ENCODE peak calls at places on chromosomes 12 and 14, in four cellular contexts. P is GM12878, M is K562, Y is GM12891. I is an unnamed sample.
A peak's percentile ranks its signal among the peaks of the same experiment; 100 is the strongest.

GRCh38 chr12:105892362-105892910 is 246.3 kb downstream of the NUAK1 start:
- DNase-seq in P (no peak), M (no peak), Y (no peak), I (no peak)

GRCh38 chr12:78483767-78484315 is 380.7 kb upstream of the SYT1 start:
- DNase-seq in P (no peak), M (no peak), Y (no peak), I (no peak)

GRCh38 chr12:50127546-50127945 is 15.5 kb downstream of the COX14 start:
- DNase-seq in P (no peak), M (no peak), Y (no peak), I (no peak)

GRCh38 chr14:70448633-70449032 is 3.3 kb upstream of the ADAM21 start:
- DNase-seq in P (no peak), M (no peak), Y (no peak), I (no peak)

GRCh38 chr14:38208825-38209562 is 1.3 kb downstream of the SSTR1 start:
- DNase-seq in P (no peak), M (no peak), Y (no peak), I (no peak)

GRCh38 chr12:125159687-125160086 is 94.5 kb downstream of the AACS start:
- DNase-seq in P (no peak), M (peak; percentile 77), Y (no peak), I (no peak)

GRCh38 chr12:130677957-130678558 is 38.0 kb downstream of the RIMBP2 start:
- DNase-seq in P (no peak), M (no peak), Y (no peak), I (no peak)

GRCh38 chr12:124904306-124905098 is 9.9 kb downstream of the UBC start:
- DNase-seq in P (no peak), M (peak; percentile 79), Y (no peak), I (peak; percentile 28)

GRCh38 chr12:26116829-26117228 is 8.0 kb downstream of the BHLHE41 start:
- DNase-seq in P (no peak), M (peak; percentile 24), Y (no peak), I (no peak)

GRCh38 chr12:10497602-10498001 is 8.1 kb upstream of the EIF2S3B start:
- DNase-seq in P (no peak), M (no peak), Y (no peak), I (no peak)

GRCh38 chr14:78448483-78449094 is 278.4 kb downstream of the NRXN3 start:
- DNase-seq in P (peak; percentile 45), M (peak; percentile 69), Y (peak; percentile 10), I (peak; percentile 9)

GRCh38 chr12:42633594-42633993 is 44.0 kb upstream of the PRICKLE1 start:
- DNase-seq in P (no peak), M (no peak), Y (no peak), I (no peak)

GRCh38 chr14:102185360-102185759 is 45.7 kb downstream of the WDR20 start:
- DNase-seq in P (no peak), M (no peak), Y (no peak), I (no peak)

GRCh38 chr14:104123879-104124278 is 14.5 kb upstream of the KIF26A start:
- DNase-seq in P (no peak), M (no peak), Y (no peak), I (no peak)

GRCh38 chr12:53048033-53048779 is 1.7 kb upstream of the TNS2 start:
- DNase-seq in P (no peak), M (no peak), Y (no peak), I (no peak)

GRCh38 chr14:101956179-101956885 is 8.0 kb upstream of the DYNC1H1 start:
- DNase-seq in P (no peak), M (no peak), Y (no peak), I (no peak)

GRCh38 chr12:132640936-132641335 is 22.4 kb downstream of the P2RX2 start:
- DNase-seq in P (no peak), M (no peak), Y (no peak), I (no peak)

GRCh38 chr12:76688627-76689026 is 75.3 kb upstream of the ZDHHC17 start:
- DNase-seq in P (no peak), M (no peak), Y (no peak), I (no peak)

GRCh38 chr12:53938276-53939140 is at the start of gene HOXC13:
- DNase-seq in P (no peak), M (peak; percentile 98), Y (no peak), I (no peak)

GRCh38 chr12:89980236-89980635 is 271.6 kb upstream of the ATP2B1 start:
- DNase-seq in P (no peak), M (no peak), Y (no peak), I (peak; percentile 18)

GRCh38 chr14:81301371-81301770 is 80.6 kb upstream of the GTF2A1 start:
- DNase-seq in P (no peak), M (no peak), Y (no peak), I (no peak)

GRCh38 chr12:13173537-13173936 is 23.0 kb upstream of the EMP1 start:
- DNase-seq in P (peak; percentile 80), M (no peak), Y (peak; percentile 27), I (no peak)

GRCh38 chr14:104656014-104656714 is 33.3 kb upstream of the INF2 start:
- DNase-seq in P (no peak), M (no peak), Y (no peak), I (no peak)

GRCh38 chr12:70393787-70394519 is 27.9 kb downstream of the KCNMB4 start:
- DNase-seq in P (no peak), M (no peak), Y (no peak), I (no peak)

GRCh38 chr12:47778842-47779241 is 5.8 kb downstream of the SLC48A1 start:
- DNase-seq in P (no peak), M (no peak), Y (no peak), I (no peak)

GRCh38 chr14:22689186-22689585 is 45.0 kb upstream of the OR6J1 start:
- DNase-seq in P (no peak), M (no peak), Y (no peak), I (no peak)

GRCh38 chr12:109868182-109869051 is 11.9 kb downstream of the GLTP start:
- DNase-seq in P (no peak), M (no peak), Y (no peak), I (no peak)

GRCh38 chr12:4196805-4197420 is 76.6 kb upstream of the CCND2 start:
- DNase-seq in P (no peak), M (no peak), Y (no peak), I (no peak)

GRCh38 chr12:642633-643477 is 20.4 kb downstream of the NINJ2 start:
- DNase-seq in P (no peak), M (peak; percentile 92), Y (peak; percentile 80), I (peak; percentile 92)

GRCh38 chr14:69612014-69612758 is 790 bp downstream of the SUSD6 start:
- DNase-seq in P (no peak), M (no peak), Y (no peak), I (no peak)

GRCh38 chr12:49026678-49027480 is 8.3 kb upstream of the PRKAG1 start:
- DNase-seq in P (no peak), M (no peak), Y (no peak), I (no peak)

GRCh38 chr12:579450-580110 is 83.7 kb downstream of the NINJ2 start:
- DNase-seq in P (no peak), M (no peak), Y (no peak), I (no peak)

GRCh38 chr12:91974541-91974940 is 171.1 kb downstream of the BTG1 start:
- DNase-seq in P (no peak), M (no peak), Y (no peak), I (no peak)

GRCh38 chr12:6306599-6307220 is 3.8 kb upstream of the PLEKHG6 start:
- DNase-seq in P (no peak), M (no peak), Y (no peak), I (no peak)

GRCh38 chr12:6306151-6306550 is 4.3 kb upstream of the PLEKHG6 start:
- DNase-seq in P (no peak), M (no peak), Y (no peak), I (no peak)

GRCh38 chr12:6301721-6302120 is 8.8 kb upstream of the PLEKHG6 start:
- DNase-seq in P (no peak), M (no peak), Y (no peak), I (no peak)

GRCh38 chr12:6302621-6303020 is 7.9 kb upstream of the PLEKHG6 start:
- DNase-seq in P (no peak), M (no peak), Y (no peak), I (no peak)

DNA sequence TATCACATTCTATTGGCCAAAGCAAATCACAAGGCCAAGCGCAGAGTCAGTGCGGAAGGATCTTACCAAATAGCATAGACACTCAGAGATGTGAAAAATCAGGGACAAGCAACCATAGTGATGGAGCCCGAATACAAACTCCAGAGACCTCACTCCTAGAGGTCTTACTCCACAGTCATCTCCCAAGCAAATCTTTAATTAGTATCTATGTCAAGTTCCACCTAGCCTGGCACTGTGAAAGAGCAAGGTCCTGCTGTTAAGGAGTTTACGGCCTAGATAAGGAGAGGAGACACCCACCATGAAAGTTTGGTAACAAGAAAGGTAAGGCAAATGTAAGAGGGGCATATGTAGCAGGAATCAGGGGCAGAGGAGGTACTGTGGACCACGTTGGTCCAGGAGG is 7.4 kb upstream of the PLEKHG6 start:
- DNase-seq in P (no peak), M (no peak), Y (no peak), I (no peak)
- TF ChIP-seq SPI1 in P (no peak), M (no peak), Y (no peak), I (no peak)

DNA sequence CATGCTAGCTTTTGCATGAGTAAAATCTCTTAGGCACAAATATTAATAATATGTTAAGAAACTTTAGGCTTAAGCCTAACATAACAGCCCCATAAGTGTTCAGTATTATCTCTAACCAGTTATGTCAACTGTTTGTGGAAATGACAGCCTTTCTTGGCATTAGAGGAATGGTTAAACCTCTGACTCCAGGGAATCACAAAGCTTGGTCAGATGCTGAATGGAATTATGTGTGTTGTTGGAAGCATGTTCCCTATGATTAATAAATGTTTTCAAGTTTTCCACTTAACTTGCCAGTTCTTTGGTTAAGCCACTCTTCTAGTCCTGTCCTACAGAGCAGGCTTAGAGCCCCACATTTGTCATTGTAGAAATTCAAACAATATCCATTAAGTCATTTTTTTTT is 17.0 kb downstream of the PSEN1 start:
- DNase-seq in P (no peak), M (no peak), Y (no peak), I (no peak)
- TF ChIP-seq SPI1 in P (no peak), M (no peak), Y (no peak), I (no peak)

DNA sequence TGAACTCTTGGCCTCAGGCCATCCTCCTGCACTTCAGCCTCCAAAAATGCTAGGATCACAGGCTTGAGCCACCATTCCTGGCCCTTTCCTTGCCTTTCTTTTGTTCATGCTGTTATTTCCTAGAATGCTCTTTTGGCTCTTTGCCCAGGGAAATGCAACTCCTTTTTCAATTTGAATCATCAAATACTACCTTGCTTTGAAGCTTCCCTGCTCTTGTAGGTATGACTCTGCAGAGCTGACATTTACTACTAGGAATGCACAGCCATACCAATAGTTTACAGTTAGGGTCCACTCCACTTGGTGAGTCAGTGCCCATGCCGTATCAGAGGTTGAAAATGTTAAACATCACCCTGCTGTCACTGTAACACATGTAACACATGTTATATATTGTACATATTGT is 107.0 kb upstream of the CRY1 start:
- DNase-seq in P (no peak), M (no peak), Y (no peak), I (no peak)
- TF ChIP-seq SPI1 in P (no peak), M (no peak), Y (no peak), I (no peak)

GRCh38 chr12:18275974-18276373 is 14.7 kb downstream of the PIK3C2G start:
- DNase-seq in P (no peak), M (no peak), Y (no peak), I (no peak)
- TF ChIP-seq SPI1 in P (no peak), M (no peak), Y (no peak), I (no peak)

GRCh38 chr12:118874698-118875548 is 106.4 kb upstream of the SRRM4 start:
- DNase-seq in P (no peak), M (no peak), Y (no peak), I (no peak)
- TF ChIP-seq SPI1 in P (no peak), M (no peak), Y (no peak), I (no peak)

GRCh38 chr12:30013051-30013450 is 229.3 kb upstream of the TMTC1 start:
- DNase-seq in P (no peak), M (no peak), Y (no peak), I (no peak)
- TF ChIP-seq SPI1 in P (no peak), M (no peak), Y (no peak), I (no peak)